ENCODE peak calls at places on chromosome X, in nine cellular contexts. Z is NCI-H1417, V is H9, Y is HTR-8/SVneo, T is AG09309, F is D341Med, A is cardiac fibroblast, P is mammary epithelial cell, X is cardiac muscle cell. U is an unnamed sample.

GRCh38 chrX:25941559-25942250 is 196.4 kb upstream of the MAGEB18 start:
- DNase-seq in V (no peak), Z (peak), P (peak), T (no peak), Y (no peak), F (no peak), X (peak), A (peak), U (no peak)

GRCh38 chrX:2854918-2855317 is 26.2 kb downstream of the GYG2 start:
- DNase-seq in T (no peak), X (no peak), Z (no peak), V (no peak), F (no peak), A (no peak), P (no peak), Y (no peak), U (no peak)

GRCh38 chrX:19889582-19890342 is 2.4 kb upstream of the SH3KBP1 start:
- DNase-seq in T (no peak), A (peak), V (no peak), P (peak), Z (peak), Y (peak), X (peak), F (no peak), U (no peak)

GRCh38 chrX:12974797-12975669 is at the start of gene TMSB4X:
- DNase-seq in P (peak), T (no peak), A (peak), V (peak), X (peak), F (peak), Z (peak), Y (no peak), U (peak)

GRCh38 chrX:15129412-15129811 is 140.5 kb downstream of the ASB9 start:
- DNase-seq in P (no peak), X (no peak), Y (no peak), Z (no peak), V (no peak), F (no peak), A (no peak), T (no peak), U (no peak)

GRCh38 chrX:7263961-7264360 is 116.0 kb upstream of the PUDP start:
- DNase-seq in P (peak), F (no peak), X (no peak), V (no peak), Z (peak), Y (no peak), A (no peak), T (peak), U (no peak)

GRCh38 chrX:133685806-133686205 is 270.5 kb upstream of the GPC4 start:
- DNase-seq in Y (no peak), P (no peak), F (peak), V (peak), X (peak), Z (peak), A (no peak), T (no peak), U (peak)

GRCh38 chrX:13376857-13377441 is 57.1 kb upstream of the ATXN3L start:
- DNase-seq in F (peak), T (peak), X (peak), A (peak), P (peak), Y (no peak), V (no peak), Z (peak), U (peak)

GRCh38 chrX:76454456-76454927 is 27.0 kb downstream of the MAGEE1 start:
- DNase-seq in Z (peak), V (peak), F (peak), P (peak), T (no peak), X (peak), Y (no peak), A (peak), U (peak)

GRCh38 chrX:22987452-22987851 is 12.3 kb upstream of the DDX53 start:
- DNase-seq in T (no peak), Y (no peak), X (no peak), V (no peak), F (no peak), P (no peak), A (peak), Z (no peak), U (no peak)

GRCh38 chrX:107537815-107538214 is 88.4 kb downstream of the FRMPD3 start:
- DNase-seq in V (peak), A (peak), T (no peak), X (peak), Y (no peak), F (peak), P (peak), Z (peak), U (peak)

GRCh38 chrX:102714994-102715393 is 2.7 kb downstream of the GPRASP2 start:
- DNase-seq in T (no peak), V (peak), X (no peak), A (no peak), F (no peak), P (no peak), Z (no peak), Y (no peak), U (no peak)